ENCODE peak calls at places on chromosome 5, in six cellular contexts. H is CD8-positive, alpha-beta T cell; G is transverse colon; R is ovary; Z is A549; V is CD4-positive, alpha-beta memory T cell. F is an unnamed sample.

GRCh38 chr5:38622723-38623129 is 66.3 kb upstream of the LIFR start:
- DNase-seq in H (no peak), G (no peak), R (no peak), Z (no peak), V (no peak), F (no peak)

GRCh38 chr5:96734871-96735325 is 72.7 kb downstream of the CAST start:
- DNase-seq in H (no peak), G (no peak), R (no peak), Z (no peak), V (no peak), F (peak; percentile 29)

GRCh38 chr5:131974956-131975726 is 29.7 kb upstream of the MEIKIN start:
- DNase-seq in H (peak; percentile 20), G (no peak), R (no peak), Z (no peak), V (peak; percentile 45), F (no peak)

GRCh38 chr5:1745806-1746370 is 53.7 kb downstream of the MRPL36 start:
- DNase-seq in H (no peak), G (peak; percentile 3), R (no peak), Z (no peak), V (no peak), F (no peak)

GRCh38 chr5:104540448-104540847 is 977.9 kb upstream of the NUDT12 start:
- DNase-seq in H (no peak), G (peak; percentile 11), R (peak; percentile 12), Z (no peak), V (no peak), F (no peak)

GRCh38 chr5:44842491-44843282 is 33.9 kb downstream of the MRPS30 start:
- DNase-seq in H (no peak), G (no peak), R (no peak), Z (no peak), V (no peak), F (no peak)

GRCh38 chr5:7638456-7638855 is 212.5 kb downstream of the CFAP90 start:
- DNase-seq in H (no peak), G (no peak), R (no peak), Z (no peak), V (no peak), F (no peak)

GRCh38 chr5:1800470-1801060 is 642 bp upstream of the NDUFS6 start:
- DNase-seq in H (peak; percentile 31), G (peak; percentile 32), R (no peak), Z (peak; percentile 38), V (peak; percentile 70), F (no peak)

GRCh38 chr5:132427285-132428146 is 58.0 kb downstream of the SLC22A5 start:
- DNase-seq in H (peak; percentile 63), G (peak; percentile 80), R (no peak), Z (no peak), V (peak; percentile 78), F (peak; percentile 58)

GRCh38 chr5:61523072-61523471 is 191.0 kb downstream of the ZSWIM6 start:
- DNase-seq in H (no peak), G (no peak), R (no peak), Z (no peak), V (no peak), F (no peak)

GRCh38 chr5:138037271-138037670 is 4.4 kb upstream of the FAM13B start:
- DNase-seq in H (no peak), G (no peak), R (no peak), Z (no peak), V (no peak), F (no peak)

GRCh38 chr5:107257885-107258520 is 412.7 kb downstream of the EFNA5 start:
- DNase-seq in H (no peak), G (no peak), R (no peak), Z (no peak), V (no peak), F (no peak)

GRCh38 chr5:93423333-93423714 is 157.7 kb downstream of the NR2F1-AS1 start:
- DNase-seq in H (no peak), G (no peak), R (no peak), Z (no peak), V (no peak), F (no peak)

GRCh38 chr5:31362931-31363568 is 168.8 kb downstream of the DROSHA start:
- DNase-seq in H (no peak), G (no peak), R (no peak), Z (no peak), V (no peak), F (no peak)
- H3K4me1 ChIP-seq in H (no peaks in the 10 kb centered on the region), G (no peaks in the 10 kb centered on the region), R (no peaks in the 10 kb centered on the region), Z (no peaks in the 10 kb centered on the region), V (no peaks in the 10 kb centered on the region), F (no peaks in the 10 kb centered on the region)

GRCh38 chr5:134784946-134785620 is 26.5 kb downstream of the DDX46 start:
- DNase-seq in H (no peak), G (no peak), R (no peak), Z (no peak), V (no peak), F (no peak)
- H3K4me1 ChIP-seq in H (no peaks in the 10 kb centered on the region), G (no peaks in the 10 kb centered on the region), R (no peaks in the 10 kb centered on the region), Z (no peaks in the 10 kb centered on the region), V (no peaks in the 10 kb centered on the region), F (no peaks in the 10 kb centered on the region)

GRCh38 chr5:82334856-82335255 is 56.7 kb upstream of the RPS23 start:
- DNase-seq in H (no peak), G (no peak), R (no peak), Z (no peak), V (no peak), F (no peak)
- H3K4me1 ChIP-seq in H (no peaks in the 10 kb centered on the region), G (no peaks in the 10 kb centered on the region), R (peaks cover 5% of the 10 kb centered on the region), Z (no peaks in the 10 kb centered on the region), V (no peaks in the 10 kb centered on the region), F (no peaks in the 10 kb centered on the region)

GRCh38 chr5:163916376-163916775 is 411.0 kb downstream of the MAT2B start:
- DNase-seq in H (no peak), G (peak; percentile 39), R (no peak), Z (no peak), V (no peak), F (no peak)

GRCh38 chr5:163914911-163915310 is 409.5 kb downstream of the MAT2B start:
- DNase-seq in H (no peak), G (peak; percentile 56), R (no peak), Z (no peak), V (no peak), F (no peak)

GRCh38 chr5:163915481-163915961 is 410.1 kb downstream of the MAT2B start:
- DNase-seq in H (no peak), G (peak; percentile 52), R (no peak), Z (no peak), V (no peak), F (no peak)

GRCh38 chr5:163916856-163917255 is 411.4 kb downstream of the MAT2B start:
- DNase-seq in H (no peak), G (no peak), R (no peak), Z (no peak), V (no peak), F (no peak)

DNA sequence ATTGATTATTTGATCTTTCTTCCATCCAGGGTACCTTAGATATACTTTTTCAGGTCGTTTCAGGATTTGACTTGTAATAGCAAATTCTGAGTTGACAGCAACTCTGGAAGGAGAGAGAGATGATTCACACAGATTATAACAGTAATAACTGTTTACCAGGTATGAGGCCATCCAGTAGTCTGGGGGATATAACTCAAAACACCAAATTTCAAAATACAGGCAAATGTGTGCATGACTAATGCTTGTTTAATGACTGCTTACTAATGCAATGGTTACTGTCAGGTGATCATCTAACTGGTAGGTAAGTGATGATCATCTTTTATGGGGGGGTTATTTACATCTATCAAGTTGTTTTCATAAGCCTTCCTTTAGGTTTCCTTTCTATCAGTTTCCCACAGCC is 412.3 kb downstream of the MAT2B start:
- DNase-seq in H (no peak), G (no peak), R (no peak), Z (no peak), V (no peak), F (no peak)
- H3K4me1 ChIP-seq in H (no peaks in the 10 kb centered on the region), G (peaks cover 15% of the 10 kb centered on the region), R (no peaks in the 10 kb centered on the region), Z (no peaks in the 10 kb centered on the region), V (no peaks in the 10 kb centered on the region), F (no peaks in the 10 kb centered on the region)

GRCh38 chr5:143243103-143243502 is 160.4 kb downstream of the NR3C1 start:
- DNase-seq in H (no peak), G (no peak), R (no peak), Z (no peak), V (no peak), F (no peak)
- H3K4me1 ChIP-seq in H (no peaks in the 10 kb centered on the region), G (peaks cover 3% of the 10 kb centered on the region), R (no peaks in the 10 kb centered on the region), Z (peaks cover 72% of the 10 kb centered on the region), V (no peaks in the 10 kb centered on the region), F (no peaks in the 10 kb centered on the region)

DNA sequence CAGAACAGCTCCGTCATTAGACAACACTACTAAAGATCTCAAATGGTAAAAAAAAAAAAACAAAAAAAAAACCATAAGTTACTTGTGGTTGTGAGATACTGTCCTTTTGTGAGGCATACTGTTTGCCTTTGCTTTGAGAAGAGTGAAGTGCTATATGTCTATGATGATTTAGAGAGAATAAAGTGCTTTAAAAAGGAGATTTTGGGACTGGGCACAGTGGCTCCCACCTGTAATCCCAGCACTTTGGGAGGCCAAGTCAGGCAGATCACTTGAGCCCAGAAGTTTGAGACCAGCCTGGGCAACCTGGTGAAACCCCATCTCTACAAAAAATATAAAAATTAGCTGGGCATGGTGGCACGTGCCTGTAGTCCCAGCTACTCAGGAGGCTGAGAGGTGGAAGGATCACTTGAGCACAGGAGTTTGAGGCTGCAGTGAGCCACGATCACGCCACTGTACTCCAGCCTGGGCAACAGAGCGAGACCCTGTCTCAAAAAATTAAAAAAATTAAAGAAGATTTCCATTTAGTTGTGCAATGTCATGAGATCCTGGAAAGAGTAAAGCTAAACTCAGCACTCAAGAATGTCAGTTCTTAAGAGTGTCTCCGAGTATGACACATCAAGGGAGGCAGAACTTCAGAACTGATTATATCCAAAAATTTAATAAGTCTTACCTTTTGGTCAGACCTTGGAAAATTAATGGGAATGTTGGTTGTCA is 87.3 kb downstream of the PRDM6 start:
- DNase-seq in H (no peak), G (no peak), R (no peak), Z (no peak), V (no peak), F (no peak)
- H3K4me1 ChIP-seq in H (no peaks in the 10 kb centered on the region), G (no peaks in the 10 kb centered on the region), R (no peaks in the 10 kb centered on the region), Z (no peaks in the 10 kb centered on the region), V (no peaks in the 10 kb centered on the region), F (no peaks in the 10 kb centered on the region)

GRCh38 chr5:99004960-99005359 is 76.2 kb upstream of the CHD1 start:
- DNase-seq in H (peak; percentile 8), G (no peak), R (no peak), Z (no peak), V (peak; percentile 33), F (no peak)

GRCh38 chr5:98999631-99000030 is 70.8 kb upstream of the CHD1 start:
- DNase-seq in H (no peak), G (no peak), R (no peak), Z (no peak), V (no peak), F (no peak)

GRCh38 chr5:98997000-98997399 is 68.2 kb upstream of the CHD1 start:
- DNase-seq in H (no peak), G (no peak), R (no peak), Z (no peak), V (no peak), F (no peak)

GRCh38 chr5:99000878-99001277 is 72.1 kb upstream of the CHD1 start:
- DNase-seq in H (no peak), G (no peak), R (no peak), Z (no peak), V (no peak), F (no peak)

GRCh38 chr5:99000221-99000620 is 71.4 kb upstream of the CHD1 start:
- DNase-seq in H (no peak), G (no peak), R (no peak), Z (no peak), V (no peak), F (no peak)
- H3K4me1 ChIP-seq in H (no peaks in the 10 kb centered on the region), G (no peaks in the 10 kb centered on the region), R (no peaks in the 10 kb centered on the region), Z (no peaks in the 10 kb centered on the region), V (peaks cover 12% of the 10 kb centered on the region), F (no peaks in the 10 kb centered on the region)